ENCODE peak calls at places on chromosomes 1 and 21, in ten cellular contexts. One of them, this sample, is unnamed.

GRCh38 chr1:211625040-211625439 is 46.1 kb upstream of the SLC30A1 start:
- DNase-seq in astrocyte: no peak
- DNase-seq in EH: peak; percentile 63
- DNase-seq in HS-27A: no peak
- DNase-seq in NCI-H1105: no peak
- DNase-seq in stimulated activated CD8-positive, alpha-beta memory T cell treated with anti-CD3 and anti-CD28 coated beads, Interleukin-4, amount 100 ng/mL, for 24 hours: no peak
- DNase-seq in epithelial cell of esophagus: peak; percentile 63
- DNase-seq in left ventricle myocardium inferior: no peak
- DNase-seq in CD8-positive, alpha-beta T cell: peak; percentile 44
- DNase-seq in activated CD8-positive, alpha-beta memory T cell treated with anti-CD3 and anti-CD28 coated beads for 4 hours: no peak
- DNase-seq in this sample: no peak

GRCh38 chr21:44419679-44420078 is 35.6 kb upstream of the LRRC3 start:
- DNase-seq in astrocyte: no peak
- DNase-seq in EH: no peak
- DNase-seq in HS-27A: no peak
- DNase-seq in NCI-H1105: no peak
- DNase-seq in stimulated activated CD8-positive, alpha-beta memory T cell treated with anti-CD3 and anti-CD28 coated beads, Interleukin-4, amount 100 ng/mL, for 24 hours: no peak
- DNase-seq in epithelial cell of esophagus: no peak
- DNase-seq in left ventricle myocardium inferior: peak; percentile 6
- DNase-seq in CD8-positive, alpha-beta T cell: no peak
- DNase-seq in activated CD8-positive, alpha-beta memory T cell treated with anti-CD3 and anti-CD28 coated beads for 4 hours: no peak
- DNase-seq in this sample: no peak

GRCh38 chr1:45585110-45585426 is 1.2 kb downstream of the NASP start:
- DNase-seq in astrocyte: no peak
- DNase-seq in EH: no peak
- DNase-seq in HS-27A: no peak
- DNase-seq in NCI-H1105: no peak
- DNase-seq in stimulated activated CD8-positive, alpha-beta memory T cell treated with anti-CD3 and anti-CD28 coated beads, Interleukin-4, amount 100 ng/mL, for 24 hours: no peak
- DNase-seq in epithelial cell of esophagus: no peak
- DNase-seq in left ventricle myocardium inferior: no peak
- DNase-seq in CD8-positive, alpha-beta T cell: no peak
- DNase-seq in activated CD8-positive, alpha-beta memory T cell treated with anti-CD3 and anti-CD28 coated beads for 4 hours: no peak
- DNase-seq in this sample: no peak

GRCh38 chr1:216820345-216820744 is 97.1 kb upstream of the ESRRG start:
- DNase-seq in astrocyte: peak; percentile 66
- DNase-seq in EH: no peak
- DNase-seq in HS-27A: no peak
- DNase-seq in NCI-H1105: no peak
- DNase-seq in stimulated activated CD8-positive, alpha-beta memory T cell treated with anti-CD3 and anti-CD28 coated beads, Interleukin-4, amount 100 ng/mL, for 24 hours: no peak
- DNase-seq in epithelial cell of esophagus: no peak
- DNase-seq in left ventricle myocardium inferior: no peak
- DNase-seq in CD8-positive, alpha-beta T cell: no peak
- DNase-seq in activated CD8-positive, alpha-beta memory T cell treated with anti-CD3 and anti-CD28 coated beads for 4 hours: no peak
- DNase-seq in this sample: no peak

GRCh38 chr1:201673093-201673492 is 134.2 kb downstream of the NAV1 start:
- DNase-seq in astrocyte: no peak
- DNase-seq in EH: no peak
- DNase-seq in HS-27A: no peak
- DNase-seq in NCI-H1105: no peak
- DNase-seq in stimulated activated CD8-positive, alpha-beta memory T cell treated with anti-CD3 and anti-CD28 coated beads, Interleukin-4, amount 100 ng/mL, for 24 hours: no peak
- DNase-seq in epithelial cell of esophagus: no peak
- DNase-seq in left ventricle myocardium inferior: no peak
- DNase-seq in CD8-positive, alpha-beta T cell: no peak
- DNase-seq in activated CD8-positive, alpha-beta memory T cell treated with anti-CD3 and anti-CD28 coated beads for 4 hours: no peak
- DNase-seq in this sample: no peak

GRCh38 chr1:6358757-6359567 is 34.6 kb downstream of the ACOT7 start:
- DNase-seq in astrocyte: peak; percentile 68
- DNase-seq in EH: peak; percentile 67
- DNase-seq in HS-27A: no peak
- DNase-seq in NCI-H1105: no peak
- DNase-seq in stimulated activated CD8-positive, alpha-beta memory T cell treated with anti-CD3 and anti-CD28 coated beads, Interleukin-4, amount 100 ng/mL, for 24 hours: no peak
- DNase-seq in epithelial cell of esophagus: peak; percentile 56
- DNase-seq in left ventricle myocardium inferior: no peak
- DNase-seq in CD8-positive, alpha-beta T cell: peak; percentile 60
- DNase-seq in activated CD8-positive, alpha-beta memory T cell treated with anti-CD3 and anti-CD28 coated beads for 4 hours: no peak
- DNase-seq in this sample: peak; percentile 68

GRCh38 chr1:226655251-226656163 is 83.6 kb downstream of the ITPKB start:
- DNase-seq in astrocyte: no peak
- DNase-seq in EH: peak; percentile 52
- DNase-seq in HS-27A: no peak
- DNase-seq in NCI-H1105: no peak
- DNase-seq in stimulated activated CD8-positive, alpha-beta memory T cell treated with anti-CD3 and anti-CD28 coated beads, Interleukin-4, amount 100 ng/mL, for 24 hours: no peak
- DNase-seq in epithelial cell of esophagus: no peak
- DNase-seq in left ventricle myocardium inferior: peak; percentile 18
- DNase-seq in CD8-positive, alpha-beta T cell: peak; percentile 35
- DNase-seq in activated CD8-positive, alpha-beta memory T cell treated with anti-CD3 and anti-CD28 coated beads for 4 hours: no peak
- DNase-seq in this sample: peak; percentile 19

GRCh38 chr1:68346192-68346808 is 103.5 kb downstream of the RPE65 start:
- DNase-seq in astrocyte: no peak
- DNase-seq in EH: peak; percentile 40
- DNase-seq in HS-27A: no peak
- DNase-seq in NCI-H1105: peak; percentile 23
- DNase-seq in stimulated activated CD8-positive, alpha-beta memory T cell treated with anti-CD3 and anti-CD28 coated beads, Interleukin-4, amount 100 ng/mL, for 24 hours: no peak
- DNase-seq in epithelial cell of esophagus: peak; percentile 34
- DNase-seq in left ventricle myocardium inferior: no peak
- DNase-seq in CD8-positive, alpha-beta T cell: no peak
- DNase-seq in activated CD8-positive, alpha-beta memory T cell treated with anti-CD3 and anti-CD28 coated beads for 4 hours: no peak
- DNase-seq in this sample: no peak

GRCh38 chr21:36059823-36060158 is 535 bp downstream of the SETD4 start:
- DNase-seq in astrocyte: no peak
- DNase-seq in EH: no peak
- DNase-seq in HS-27A: no peak
- DNase-seq in NCI-H1105: peak; percentile 49
- DNase-seq in stimulated activated CD8-positive, alpha-beta memory T cell treated with anti-CD3 and anti-CD28 coated beads, Interleukin-4, amount 100 ng/mL, for 24 hours: no peak
- DNase-seq in epithelial cell of esophagus: no peak
- DNase-seq in left ventricle myocardium inferior: peak; percentile 36
- DNase-seq in CD8-positive, alpha-beta T cell: peak; percentile 27
- DNase-seq in activated CD8-positive, alpha-beta memory T cell treated with anti-CD3 and anti-CD28 coated beads for 4 hours: no peak
- DNase-seq in this sample: peak; percentile 75

This sample was measured in right cardiac atrium.